ENCODE peak calls at places on chromosomes 3 and 15, in six cellular contexts. D is ascending aorta, N is hepatocyte, B is fibroblast of mammary gland, P is fibroblast of the aortic adventitia, Q is lower leg skin. V is an unnamed sample.

GRCh38 chr3:55750525-55750924 is 263.4 kb upstream of the WNT5A start:
- DNase-seq in D (no peak), N (no peak), B (peak), P (no peak), Q (no peak), V (peak)

GRCh38 chr15:79180318-79180717 is 89.7 kb upstream of the RASGRF1 start:
- DNase-seq in D (no peak), N (no peak), B (no peak), P (no peak), Q (peak), V (no peak)

GRCh38 chr3:89113887-89114840 is 6.7 kb downstream of the EPHA3 start:
- DNase-seq in D (peak), N (peak), B (peak), P (peak), Q (peak), V (peak)

GRCh38 chr3:170414202-170414663 is 4.4 kb upstream of the CLDN11 start:
- DNase-seq in D (no peak), N (peak), B (peak), P (peak), Q (no peak), V (peak)

GRCh38 chr3:141853146-141853690 is 23.2 kb upstream of the ATP1B3 start:
- DNase-seq in D (no peak), N (no peak), B (peak), P (peak), Q (no peak), V (peak)

GRCh38 chr3:195119461-195120198 is 151.3 kb downstream of the XXYLT1 start:
- DNase-seq in D (no peak), N (peak), B (peak), P (peak), Q (no peak), V (peak)

GRCh38 chr15:51775967-51776816 is 24.8 kb downstream of the TMOD2 start:
- DNase-seq in D (no peak), N (peak), B (peak), P (peak), Q (no peak), V (peak)

GRCh38 chr3:152518346-152518745 is 249.6 kb downstream of the MBNL1 start:
- DNase-seq in D (no peak), N (no peak), B (no peak), P (no peak), Q (no peak), V (no peak)

GRCh38 chr15:25437751-25438600 is 848 bp downstream of the UBE3A start:
- DNase-seq in D (peak), N (peak), B (peak), P (peak), Q (peak), V (peak)

GRCh38 chr3:66957357-66957756 is 40.8 kb upstream of the KBTBD8 start:
- DNase-seq in D (no peak), N (peak), B (no peak), P (no peak), Q (no peak), V (no peak)

GRCh38 chr3:147574622-147575021 is 165.5 kb downstream of the ZIC1 start:
- DNase-seq in D (no peak), N (no peak), B (no peak), P (no peak), Q (no peak), V (no peak)

GRCh38 chr3:50187750-50188149 is 3.7 kb upstream of the GNAT1 start:
- DNase-seq in D (no peak), N (no peak), B (no peak), P (no peak), Q (no peak), V (no peak)

GRCh38 chr3:132787616-132788015 is 65.4 kb upstream of the NPHP3 start:
- DNase-seq in D (no peak), N (peak), B (peak), P (peak), Q (no peak), V (peak)

DNA sequence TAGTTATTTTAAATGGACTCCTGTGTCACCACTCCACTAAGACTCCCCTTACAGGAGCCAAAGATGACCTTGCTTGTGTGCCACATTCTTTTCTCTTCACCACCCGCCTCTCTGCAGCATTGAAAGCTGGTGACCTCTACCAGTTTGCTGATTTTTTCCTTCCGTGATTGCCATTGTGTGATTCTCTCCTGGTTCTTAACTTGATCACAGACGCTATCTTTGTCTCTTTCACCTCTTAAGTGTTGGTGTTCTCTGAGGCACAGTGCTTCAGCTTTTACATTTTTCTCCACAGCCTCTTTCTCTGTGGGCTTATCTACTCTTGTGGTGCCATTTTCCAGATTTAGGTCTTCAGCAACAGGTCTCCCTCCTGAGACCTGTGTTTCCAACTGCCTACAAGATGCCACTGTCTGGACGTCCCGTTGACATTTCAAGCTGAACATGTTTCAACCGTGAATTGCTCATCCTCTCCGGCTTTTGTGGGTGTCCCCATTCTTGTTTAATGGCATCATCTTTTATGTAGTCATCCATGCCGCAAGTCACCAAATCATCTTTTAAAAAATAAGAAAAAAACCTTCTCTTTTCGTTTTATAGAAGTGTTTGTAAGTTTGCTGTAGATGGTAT is 26.5 kb downstream of the IQGAP1 start:
- DNase-seq in D (no peak), N (peak), B (peak), P (peak), Q (no peak), V (peak)
- H3K4me3 ChIP-seq in D (no peak), N (no peak), B (peak), P (no peak), Q (no peak), V (no peak)

GRCh38 chr3:43747641-43748040 is 56.9 kb downstream of the ABHD5 start:
- DNase-seq in D (no peak), N (no peak), B (peak), P (peak), Q (peak), V (peak)

GRCh38 chr3:43738305-43738704 is 47.6 kb downstream of the ABHD5 start:
- DNase-seq in D (no peak), N (no peak), B (no peak), P (no peak), Q (peak), V (no peak)

GRCh38 chr3:43737001-43737440 is 46.3 kb downstream of the ABHD5 start:
- DNase-seq in D (no peak), N (peak), B (no peak), P (no peak), Q (peak), V (no peak)

GRCh38 chr3:43748179-43748578 is 57.4 kb downstream of the ABHD5 start:
- DNase-seq in D (no peak), N (no peak), B (peak), P (no peak), Q (peak), V (peak)

DNA sequence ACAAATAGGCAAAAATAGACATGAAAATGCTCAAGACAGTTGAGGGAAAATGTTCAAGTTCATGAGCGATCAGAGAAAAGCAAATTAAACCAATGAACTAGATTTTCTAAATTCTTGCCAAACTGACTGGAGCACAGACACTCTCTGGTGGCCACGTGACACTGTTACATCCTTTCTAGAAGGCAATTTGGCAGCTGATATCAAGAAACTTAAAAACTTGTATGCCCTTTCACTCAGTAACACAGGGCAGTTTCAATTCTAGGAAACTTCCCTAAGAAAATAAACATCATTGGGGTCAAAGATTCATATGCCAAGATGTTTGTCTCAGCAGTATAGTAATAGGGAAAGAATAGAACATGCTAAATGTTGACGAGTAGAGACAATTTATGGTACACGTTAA is 52.2 kb downstream of the ABHD5 start:
- DNase-seq in D (no peak), N (no peak), B (peak), P (peak), Q (peak), V (peak)
- TF ChIP-seq CTCF in D (no peak), N (peak), B (peak), P (peak), Q (no peak), V (no peak)

GRCh38 chr3:46293035-46293724 is 50.9 kb downstream of the CCR3 start:
- DNase-seq in D (no peak), N (no peak), B (no peak), P (no peak), Q (no peak), V (no peak)

GRCh38 chr3:46289961-46290360 is 47.7 kb downstream of the CCR3 start:
- DNase-seq in D (no peak), N (no peak), B (no peak), P (no peak), Q (no peak), V (no peak)

GRCh38 chr3:46297658-46298423 is 55.6 kb downstream of the CCR3 start:
- DNase-seq in D (no peak), N (no peak), B (peak), P (no peak), Q (no peak), V (no peak)

GRCh38 chr3:46296826-46297225 is 54.6 kb downstream of the CCR3 start:
- DNase-seq in D (no peak), N (no peak), B (no peak), P (no peak), Q (no peak), V (no peak)

GRCh38 chr3:46293991-46294833 is 52.0 kb downstream of the CCR3 start:
- DNase-seq in D (no peak), N (no peak), B (no peak), P (no peak), Q (no peak), V (no peak)
- H3K4me3 ChIP-seq in D (no peak), N (no peak), B (no peak), P (no peak), Q (no peak), V (no peak)

DNA sequence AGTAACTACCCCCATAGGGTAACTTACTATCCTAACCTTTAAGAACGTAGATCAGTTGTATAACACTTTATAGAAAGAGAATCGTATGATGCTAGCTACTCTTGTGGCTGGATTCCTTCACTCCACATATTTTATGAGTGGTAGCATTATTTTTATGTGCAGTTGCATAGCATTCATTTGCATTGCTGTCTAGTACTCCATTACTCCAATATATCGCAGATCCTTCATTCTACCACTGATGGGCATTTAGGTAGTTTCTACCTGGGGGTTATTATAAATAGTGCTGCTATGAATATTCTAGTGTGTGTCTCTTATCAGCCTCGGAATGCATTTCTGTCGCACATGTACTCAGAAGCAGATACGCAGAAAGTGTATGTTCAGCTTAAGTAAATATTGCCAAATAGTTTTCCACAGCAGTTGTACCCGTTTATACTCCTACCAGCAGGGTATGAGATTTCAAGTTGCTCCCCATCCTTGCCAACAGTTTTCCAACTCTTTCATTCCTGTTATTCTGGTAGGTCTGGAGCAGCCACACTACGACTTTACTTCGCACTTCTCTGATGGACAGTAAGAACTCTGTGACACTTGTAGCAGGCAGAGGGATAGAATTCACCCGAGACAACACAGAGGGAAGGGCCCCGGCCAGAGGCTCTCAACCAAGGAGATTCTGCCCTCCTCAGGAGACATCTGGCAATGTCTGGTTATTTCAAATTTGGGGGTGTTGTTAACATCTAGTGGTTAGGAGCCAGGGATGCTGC is 9.8 kb upstream of the VGLL4 start:
- DNase-seq in D (no peak), N (no peak), B (no peak), P (no peak), Q (no peak), V (no peak)
- TF ChIP-seq CTCF in D (no peak), N (no peak), B (no peak), P (peak), Q (no peak), V (no peak)

DNA sequence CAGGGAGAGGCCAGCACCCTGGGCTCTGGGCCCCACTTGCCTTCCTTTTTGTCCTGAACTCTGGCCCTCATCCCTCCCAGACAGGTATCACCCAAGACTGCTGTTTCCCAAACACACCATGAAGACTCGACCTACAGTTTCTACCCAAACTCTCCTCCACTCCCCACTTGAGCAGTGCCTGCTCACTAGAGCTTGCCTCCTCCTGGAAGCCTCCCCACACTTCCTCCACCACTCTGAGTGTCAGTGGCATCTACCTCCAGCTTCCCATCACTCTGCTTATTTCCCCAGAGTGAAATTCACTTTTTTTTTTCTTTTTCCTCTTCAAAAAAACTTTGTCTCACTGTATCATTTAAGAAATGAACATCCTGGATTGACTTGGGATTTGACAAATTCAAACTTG is 62.5 kb downstream of the IQSEC1 start:
- DNase-seq in D (no peak), N (no peak), B (no peak), P (no peak), Q (no peak), V (no peak)
- H3K4me3 ChIP-seq in D (no peak), N (no peak), B (no peak), P (no peak), Q (no peak), V (no peak)

V was measured in cardiac fibroblast.